ENCODE peak calls at places on chromosome 10, in seven cellular contexts. One of them, this sample, is unnamed.

GRCh38 chr10:129096340-129096984 is 370.6 kb upstream of the MGMT start:
- DNase-seq in MM.1S: no peak
- DNase-seq in HEK293T: no peak
- DNase-seq in gastrocnemius medialis: peak
- DNase-seq in H7: no peak
- DNase-seq in GM12865: no peak
- DNase-seq in stimulated activated naive CD8-positive, alpha-beta T cell treated with anti-CD3 and anti-CD28 coated beads, Interleukin-15, Interleukin-2, amounts not matched to agents 100 U/mL and 50 U/mL, for 24 hours: no peak
- DNase-seq in this sample: no peak

GRCh38 chr10:100562008-100562672 is 26.4 kb downstream of the HIF1AN start:
- DNase-seq in GM12865: peak
- DNase-seq in gastrocnemius medialis: peak
- DNase-seq in HEK293T: peak
- DNase-seq in stimulated activated naive CD8-positive, alpha-beta T cell treated with anti-CD3 and anti-CD28 coated beads, Interleukin-15, Interleukin-2, amounts not matched to agents 100 U/mL and 50 U/mL, for 24 hours: peak
- DNase-seq in MM.1S: peak
- DNase-seq in H7: peak
- DNase-seq in this sample: no peak

GRCh38 chr10:28838908-28839307 is 161.6 kb downstream of the BAMBI start:
- DNase-seq in HEK293T: no peak
- DNase-seq in stimulated activated naive CD8-positive, alpha-beta T cell treated with anti-CD3 and anti-CD28 coated beads, Interleukin-15, Interleukin-2, amounts not matched to agents 100 U/mL and 50 U/mL, for 24 hours: no peak
- DNase-seq in GM12865: no peak
- DNase-seq in H7: no peak
- DNase-seq in gastrocnemius medialis: no peak
- DNase-seq in MM.1S: no peak
- DNase-seq in this sample: peak

GRCh38 chr10:119489572-119490326 is 52.8 kb downstream of the RGS10 start:
- DNase-seq in HEK293T: peak
- DNase-seq in GM12865: peak
- DNase-seq in gastrocnemius medialis: no peak
- DNase-seq in stimulated activated naive CD8-positive, alpha-beta T cell treated with anti-CD3 and anti-CD28 coated beads, Interleukin-15, Interleukin-2, amounts not matched to agents 100 U/mL and 50 U/mL, for 24 hours: peak
- DNase-seq in H7: peak
- DNase-seq in MM.1S: peak
- DNase-seq in this sample: peak

GRCh38 chr10:32692174-32692573 is 246.2 kb downstream of the CCDC7 start:
- DNase-seq in HEK293T: no peak
- DNase-seq in gastrocnemius medialis: no peak
- DNase-seq in GM12865: no peak
- DNase-seq in stimulated activated naive CD8-positive, alpha-beta T cell treated with anti-CD3 and anti-CD28 coated beads, Interleukin-15, Interleukin-2, amounts not matched to agents 100 U/mL and 50 U/mL, for 24 hours: no peak
- DNase-seq in MM.1S: no peak
- DNase-seq in H7: no peak
- DNase-seq in this sample: no peak

GRCh38 chr10:69466689-69467088 is 15.4 kb downstream of the TSPAN15 start:
- DNase-seq in GM12865: no peak
- DNase-seq in stimulated activated naive CD8-positive, alpha-beta T cell treated with anti-CD3 and anti-CD28 coated beads, Interleukin-15, Interleukin-2, amounts not matched to agents 100 U/mL and 50 U/mL, for 24 hours: no peak
- DNase-seq in HEK293T: no peak
- DNase-seq in MM.1S: no peak
- DNase-seq in gastrocnemius medialis: no peak
- DNase-seq in H7: no peak
- DNase-seq in this sample: no peak

GRCh38 chr10:75439811-75440210 is 8.4 kb downstream of the LRMDA start:
- DNase-seq in HEK293T: no peak
- DNase-seq in GM12865: no peak
- DNase-seq in MM.1S: no peak
- DNase-seq in stimulated activated naive CD8-positive, alpha-beta T cell treated with anti-CD3 and anti-CD28 coated beads, Interleukin-15, Interleukin-2, amounts not matched to agents 100 U/mL and 50 U/mL, for 24 hours: no peak
- DNase-seq in H7: no peak
- DNase-seq in gastrocnemius medialis: no peak
- DNase-seq in this sample: no peak

GRCh38 chr10:104040862-104041789 is 44.6 kb downstream of the COL17A1 start:
- DNase-seq in gastrocnemius medialis: no peak
- DNase-seq in stimulated activated naive CD8-positive, alpha-beta T cell treated with anti-CD3 and anti-CD28 coated beads, Interleukin-15, Interleukin-2, amounts not matched to agents 100 U/mL and 50 U/mL, for 24 hours: no peak
- DNase-seq in GM12865: no peak
- DNase-seq in MM.1S: no peak
- DNase-seq in HEK293T: no peak
- DNase-seq in H7: no peak
- DNase-seq in this sample: no peak

GRCh38 chr10:19333631-19334030 is 285.0 kb downstream of the MALRD1 start:
- DNase-seq in MM.1S: peak
- DNase-seq in HEK293T: no peak
- DNase-seq in H7: no peak
- DNase-seq in gastrocnemius medialis: no peak
- DNase-seq in GM12865: no peak
- DNase-seq in stimulated activated naive CD8-positive, alpha-beta T cell treated with anti-CD3 and anti-CD28 coated beads, Interleukin-15, Interleukin-2, amounts not matched to agents 100 U/mL and 50 U/mL, for 24 hours: no peak
- DNase-seq in this sample: no peak

GRCh38 chr10:34757933-34758332 is 57.2 kb downstream of the PARD3 start:
- DNase-seq in MM.1S: no peak
- DNase-seq in H7: no peak
- DNase-seq in gastrocnemius medialis: no peak
- DNase-seq in GM12865: no peak
- DNase-seq in HEK293T: no peak
- DNase-seq in stimulated activated naive CD8-positive, alpha-beta T cell treated with anti-CD3 and anti-CD28 coated beads, Interleukin-15, Interleukin-2, amounts not matched to agents 100 U/mL and 50 U/mL, for 24 hours: no peak
- DNase-seq in this sample: no peak

GRCh38 chr10:117240105-117240729 is 697 bp upstream of the SLC18A2 start:
- DNase-seq in stimulated activated naive CD8-positive, alpha-beta T cell treated with anti-CD3 and anti-CD28 coated beads, Interleukin-15, Interleukin-2, amounts not matched to agents 100 U/mL and 50 U/mL, for 24 hours: no peak
- DNase-seq in MM.1S: no peak
- DNase-seq in H7: peak
- DNase-seq in HEK293T: no peak
- DNase-seq in gastrocnemius medialis: no peak
- DNase-seq in GM12865: no peak
- DNase-seq in this sample: no peak

GRCh38 chr10:73096041-73096451 is 620 bp downstream of the P4HA1 start:
- DNase-seq in MM.1S: peak
- DNase-seq in HEK293T: peak
- DNase-seq in stimulated activated naive CD8-positive, alpha-beta T cell treated with anti-CD3 and anti-CD28 coated beads, Interleukin-15, Interleukin-2, amounts not matched to agents 100 U/mL and 50 U/mL, for 24 hours: peak
- DNase-seq in gastrocnemius medialis: peak
- DNase-seq in H7: peak
- DNase-seq in GM12865: peak
- DNase-seq in this sample: no peak

GRCh38 chr10:15141136-15142067 is 27.1 kb downstream of the NMT2 start:
- DNase-seq in gastrocnemius medialis: no peak
- DNase-seq in GM12865: peak
- DNase-seq in stimulated activated naive CD8-positive, alpha-beta T cell treated with anti-CD3 and anti-CD28 coated beads, Interleukin-15, Interleukin-2, amounts not matched to agents 100 U/mL and 50 U/mL, for 24 hours: peak
- DNase-seq in H7: no peak
- DNase-seq in HEK293T: no peak
- DNase-seq in MM.1S: no peak
- DNase-seq in this sample: no peak

GRCh38 chr10:126088144-126088543 is 191.8 kb downstream of the FANK1 start:
- DNase-seq in GM12865: no peak
- DNase-seq in MM.1S: no peak
- DNase-seq in gastrocnemius medialis: no peak
- DNase-seq in stimulated activated naive CD8-positive, alpha-beta T cell treated with anti-CD3 and anti-CD28 coated beads, Interleukin-15, Interleukin-2, amounts not matched to agents 100 U/mL and 50 U/mL, for 24 hours: no peak
- DNase-seq in H7: peak
- DNase-seq in HEK293T: no peak
- DNase-seq in this sample: peak

GRCh38 chr10:59971915-59972314 is 65.6 kb upstream of the CCDC6 start:
- DNase-seq in HEK293T: no peak
- DNase-seq in GM12865: no peak
- DNase-seq in gastrocnemius medialis: no peak
- DNase-seq in MM.1S: no peak
- DNase-seq in H7: no peak
- DNase-seq in stimulated activated naive CD8-positive, alpha-beta T cell treated with anti-CD3 and anti-CD28 coated beads, Interleukin-15, Interleukin-2, amounts not matched to agents 100 U/mL and 50 U/mL, for 24 hours: no peak
- DNase-seq in this sample: no peak

GRCh38 chr10:133260895-133261725 is 15.6 kb downstream of the ADAM8 start:
- DNase-seq in gastrocnemius medialis: no peak
- DNase-seq in HEK293T: peak
- DNase-seq in H7: peak
- DNase-seq in stimulated activated naive CD8-positive, alpha-beta T cell treated with anti-CD3 and anti-CD28 coated beads, Interleukin-15, Interleukin-2, amounts not matched to agents 100 U/mL and 50 U/mL, for 24 hours: peak
- DNase-seq in MM.1S: peak
- DNase-seq in GM12865: peak
- DNase-seq in this sample: peak

GRCh38 chr10:118365702-118366101 is 23.6 kb upstream of the FAM204A start:
- DNase-seq in HEK293T: no peak
- DNase-seq in H7: no peak
- DNase-seq in GM12865: no peak
- DNase-seq in stimulated activated naive CD8-positive, alpha-beta T cell treated with anti-CD3 and anti-CD28 coated beads, Interleukin-15, Interleukin-2, amounts not matched to agents 100 U/mL and 50 U/mL, for 24 hours: no peak
- DNase-seq in MM.1S: no peak
- DNase-seq in gastrocnemius medialis: no peak
- DNase-seq in this sample: no peak

GRCh38 chr10:118195729-118196128 is 146.4 kb downstream of the FAM204A start:
- DNase-seq in MM.1S: no peak
- DNase-seq in GM12865: no peak
- DNase-seq in stimulated activated naive CD8-positive, alpha-beta T cell treated with anti-CD3 and anti-CD28 coated beads, Interleukin-15, Interleukin-2, amounts not matched to agents 100 U/mL and 50 U/mL, for 24 hours: no peak
- DNase-seq in gastrocnemius medialis: no peak
- DNase-seq in H7: no peak
- DNase-seq in HEK293T: no peak
- DNase-seq in this sample: no peak

GRCh38 chr10:27912241-27912640 is 86.6 kb downstream of the ODAD2 start:
- DNase-seq in MM.1S: no peak
- DNase-seq in gastrocnemius medialis: no peak
- DNase-seq in stimulated activated naive CD8-positive, alpha-beta T cell treated with anti-CD3 and anti-CD28 coated beads, Interleukin-15, Interleukin-2, amounts not matched to agents 100 U/mL and 50 U/mL, for 24 hours: no peak
- DNase-seq in HEK293T: no peak
- DNase-seq in GM12865: no peak
- DNase-seq in H7: no peak
- DNase-seq in this sample: no peak

GRCh38 chr10:71088054-71088453 is 124.3 kb upstream of the UNC5B start:
- DNase-seq in MM.1S: no peak
- DNase-seq in gastrocnemius medialis: no peak
- DNase-seq in H7: no peak
- DNase-seq in HEK293T: no peak
- DNase-seq in stimulated activated naive CD8-positive, alpha-beta T cell treated with anti-CD3 and anti-CD28 coated beads, Interleukin-15, Interleukin-2, amounts not matched to agents 100 U/mL and 50 U/mL, for 24 hours: no peak
- DNase-seq in GM12865: no peak
- DNase-seq in this sample: no peak

GRCh38 chr10:57692255-57692980 is 575.3 kb downstream of the IPMK start:
- DNase-seq in stimulated activated naive CD8-positive, alpha-beta T cell treated with anti-CD3 and anti-CD28 coated beads, Interleukin-15, Interleukin-2, amounts not matched to agents 100 U/mL and 50 U/mL, for 24 hours: no peak
- DNase-seq in HEK293T: no peak
- DNase-seq in gastrocnemius medialis: no peak
- DNase-seq in H7: no peak
- DNase-seq in GM12865: no peak
- DNase-seq in MM.1S: no peak
- DNase-seq in this sample: no peak

GRCh38 chr10:91909178-91909677 is at the start of gene FGFBP3:
- DNase-seq in stimulated activated naive CD8-positive, alpha-beta T cell treated with anti-CD3 and anti-CD28 coated beads, Interleukin-15, Interleukin-2, amounts not matched to agents 100 U/mL and 50 U/mL, for 24 hours: peak
- DNase-seq in H7: peak
- DNase-seq in HEK293T: peak
- DNase-seq in MM.1S: peak
- DNase-seq in GM12865: peak
- DNase-seq in gastrocnemius medialis: no peak
- DNase-seq in this sample: peak

GRCh38 chr10:70931168-70931805 is 42.9 kb upstream of the PCBD1 start:
- DNase-seq in HEK293T: no peak
- DNase-seq in GM12865: no peak
- DNase-seq in gastrocnemius medialis: no peak
- DNase-seq in H7: no peak
- DNase-seq in MM.1S: no peak
- DNase-seq in stimulated activated naive CD8-positive, alpha-beta T cell treated with anti-CD3 and anti-CD28 coated beads, Interleukin-15, Interleukin-2, amounts not matched to agents 100 U/mL and 50 U/mL, for 24 hours: no peak
- DNase-seq in this sample: no peak

GRCh38 chr10:5434017-5434753 is 21.8 kb downstream of the NET1 start:
- DNase-seq in H7: peak
- DNase-seq in gastrocnemius medialis: no peak
- DNase-seq in MM.1S: peak
- DNase-seq in GM12865: peak
- DNase-seq in stimulated activated naive CD8-positive, alpha-beta T cell treated with anti-CD3 and anti-CD28 coated beads, Interleukin-15, Interleukin-2, amounts not matched to agents 100 U/mL and 50 U/mL, for 24 hours: no peak
- DNase-seq in HEK293T: peak
- DNase-seq in this sample: peak

This sample was measured in SHP77.